ENCODE peak calls at places on chromosomes 3 and 15, in five cellular contexts. K, U, S, H and I are unnamed samples.

GRCh38 chr3:25021816-25022215 is 406.2 kb upstream of the RARB start:
- DNase-seq in K (peak), U (no peak), S (no peak), H (peak), I (peak)

GRCh38 chr15:61780278-61780677 is 280.0 kb downstream of the VPS13C start:
- DNase-seq in K (no peak), U (no peak), S (no peak), H (no peak), I (no peak)

GRCh38 chr15:75067123-75067854 is 43.9 kb downstream of the PPCDC start:
- DNase-seq in K (peak), U (no peak), S (no peak), H (peak), I (peak)

GRCh38 chr3:129591932-129592331 is 14.5 kb downstream of the PLXND1 start:
- DNase-seq in K (no peak), U (no peak), S (no peak), H (no peak), I (no peak)

GRCh38 chr3:64916192-64916798 is 228.5 kb upstream of the ADAMTS9 start:
- DNase-seq in K (no peak), U (no peak), S (no peak), H (no peak), I (no peak)

GRCh38 chr15:101362986-101363566 is 68.0 kb upstream of the SNRPA1 start:
- DNase-seq in K (no peak), U (no peak), S (no peak), H (no peak), I (no peak)

GRCh38 chr15:70111203-70112017 is 13.7 kb upstream of the TLE3 start:
- DNase-seq in K (no peak), U (peak), S (peak), H (peak), I (peak)

GRCh38 chr3:114299421-114299820 is 5.6 kb downstream of the TIGIT start:
- DNase-seq in K (peak), U (no peak), S (no peak), H (no peak), I (no peak)

GRCh38 chr3:161371441-161372320 is at the start of gene SPTSSB:
- DNase-seq in K (peak), U (peak), S (peak), H (no peak), I (peak)

GRCh38 chr15:35757790-35758189 is 211.8 kb upstream of the DPH6 start:
- DNase-seq in K (no peak), U (no peak), S (no peak), H (no peak), I (no peak)

GRCh38 chr3:150020527-150020926 is 49.8 kb upstream of the PFN2 start:
- DNase-seq in K (peak), U (no peak), S (no peak), H (peak), I (peak)

GRCh38 chr3:102664126-102664525 is 229.3 kb downstream of the ZPLD1 start:
- DNase-seq in K (no peak), U (no peak), S (no peak), H (no peak), I (no peak)

GRCh38 chr15:91874992-91875651 is 21.6 kb downstream of the SLCO3A1 start:
- DNase-seq in K (no peak), U (no peak), S (no peak), H (no peak), I (no peak)

GRCh38 chr3:148131990-148132638 is 565.6 kb upstream of the AGTR1 start:
- DNase-seq in K (no peak), U (no peak), S (no peak), H (no peak), I (no peak)

GRCh38 chr3:149369991-149370866 is 7.2 kb downstream of the TM4SF1 start:
- DNase-seq in K (peak), U (no peak), S (no peak), H (no peak), I (no peak)

GRCh38 chr3:105254154-105254553 is 112.6 kb upstream of the ALCAM start:
- DNase-seq in K (no peak), U (no peak), S (no peak), H (no peak), I (no peak)

GRCh38 chr3:107240183-107241091 is 136.8 kb upstream of the CCDC54 start:
- DNase-seq in K (peak), U (peak), S (peak), H (peak), I (peak)

GRCh38 chr3:44958406-44958805 is 17.6 kb downstream of the ZDHHC3 start:
- DNase-seq in K (no peak), U (no peak), S (no peak), H (no peak), I (no peak)

GRCh38 chr15:69760263-69760855 is 307.7 kb downstream of the RPLP1 start:
- DNase-seq in K (no peak), U (no peak), S (no peak), H (peak), I (peak)

GRCh38 chr3:125593991-125594574 is 1.2 kb downstream of the OSBPL11 start:
- DNase-seq in K (peak), U (no peak), S (no peak), H (peak), I (no peak)

GRCh38 chr15:66188464-66188863 is 65.1 kb downstream of the MEGF11 start:
- DNase-seq in K (no peak), U (no peak), S (no peak), H (no peak), I (no peak)

GRCh38 chr3:150286390-150287147 is 121.5 kb upstream of the TSC22D2 start:
- DNase-seq in K (peak), U (no peak), S (no peak), H (peak), I (peak)

GRCh38 chr3:20110826-20111225 is 70.6 kb downstream of the KAT2B start:
- DNase-seq in K (no peak), U (no peak), S (no peak), H (no peak), I (no peak)

GRCh38 chr15:99564221-99565030 is 1.4 kb upstream of the MEF2A start:
- DNase-seq in K (peak), U (peak), S (peak), H (peak), I (peak)

GRCh38 chr15:42331235-42331634 is 28.1 kb upstream of the CAPN3 start:
- DNase-seq in K (no peak), U (no peak), S (no peak), H (no peak), I (peak)

GRCh38 chr15:69080203-69080957 is 65.9 kb downstream of the NOX5 start:
- DNase-seq in K (no peak), U (no peak), S (no peak), H (no peak), I (no peak)

GRCh38 chr3:38116471-38117162 is 20.3 kb downstream of the ACAA1 start:
- DNase-seq in K (no peak), U (peak), S (peak), H (no peak), I (no peak)

GRCh38 chr15:70045045-70045444 is 52.7 kb downstream of the TLE3 start:
- DNase-seq in K (peak), U (no peak), S (no peak), H (peak), I (peak)

GRCh38 chr3:137695351-137695750 is 68.8 kb upstream of the SOX14 start:
- DNase-seq in K (no peak), U (no peak), S (no peak), H (no peak), I (no peak)

GRCh38 chr15:38876211-38876610 is 311.6 kb upstream of the RASGRP1 start:
- DNase-seq in K (no peak), U (no peak), S (no peak), H (no peak), I (no peak)

GRCh38 chr3:16720367-16720766 is 115.1 kb upstream of the DAZL start:
- DNase-seq in K (no peak), U (no peak), S (no peak), H (no peak), I (no peak)

GRCh38 chr3:98990657-98991056 is 89.2 kb upstream of the DCBLD2 start:
- DNase-seq in K (no peak), U (no peak), S (no peak), H (no peak), I (no peak)

GRCh38 chr3:98982336-98982735 is 80.8 kb upstream of the DCBLD2 start:
- DNase-seq in K (no peak), U (no peak), S (no peak), H (no peak), I (no peak)

GRCh38 chr3:98985406-98985805 is 83.9 kb upstream of the DCBLD2 start:
- DNase-seq in K (peak), U (no peak), S (no peak), H (peak), I (no peak)

GRCh38 chr3:98984024-98984423 is 82.5 kb upstream of the DCBLD2 start:
- DNase-seq in K (no peak), U (no peak), S (no peak), H (no peak), I (no peak)

GRCh38 chr3:98986073-98986472 is 84.6 kb upstream of the DCBLD2 start:
- DNase-seq in K (peak), U (no peak), S (no peak), H (peak), I (peak)
- H3K4me3 ChIP-seq in K (no peak), U (no peak), S (no peak), H (no peak), I (no peak)

DNA sequence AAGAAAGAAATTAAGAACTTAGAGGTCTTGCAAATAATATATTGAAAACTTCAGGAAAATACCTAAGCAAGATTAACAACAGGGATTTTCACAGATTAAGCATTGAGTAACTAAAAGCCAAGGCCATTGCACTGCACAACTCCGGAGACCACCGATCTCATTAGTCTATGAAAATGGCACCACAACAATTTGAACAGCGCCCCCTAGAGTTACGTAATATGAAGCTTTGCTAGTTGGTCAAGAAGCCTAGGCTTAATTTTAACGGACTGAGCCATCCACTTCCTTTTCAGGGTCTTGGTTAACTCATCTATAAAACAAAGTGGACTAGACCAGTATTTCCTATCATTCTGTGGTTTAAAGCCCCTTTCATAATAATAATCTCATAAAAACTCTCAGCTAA is 24.8 kb downstream of the TMEM212 start:
- DNase-seq in K (no peak), U (no peak), S (no peak), H (no peak), I (no peak)
- TF ChIP-seq CTCF in K (peak), U (no peak), S (peak), H (peak), I (peak)

GRCh38 chr3:9302425-9303181 is 53.2 kb upstream of the SRGAP3 start:
- DNase-seq in K (peak), U (peak), S (peak), H (peak), I (peak)
- H3K4me3 ChIP-seq in K (peak), U (no peak), S (peak), H (peak), I (peak)

GRCh38 chr3:53231532-53232511 is 24.0 kb downstream of the TKT start:
- DNase-seq in K (no peak), U (peak), S (no peak), H (no peak), I (no peak)
- TF ChIP-seq CTCF in K (no peak), U (no peak), S (no peak), H (peak), I (peak)

GRCh38 chr15:77068633-77069032 is 2.3 kb downstream of the TSPAN3 start:
- DNase-seq in K (no peak), U (no peak), S (no peak), H (no peak), I (no peak)
- H3K4me3 ChIP-seq in K (no peak), U (no peak), S (no peak), H (no peak), I (no peak)

GRCh38 chr15:64024172-64025050 is 21.9 kb downstream of the DAPK2 start:
- DNase-seq in K (no peak), U (no peak), S (peak), H (no peak), I (peak)
- TF ChIP-seq CTCF in K (no peak), U (no peak), S (no peak), H (no peak), I (peak)

GRCh38 chr3:143974181-143974876 is 2.7 kb downstream of the DIPK2A start:
- DNase-seq in K (peak), U (no peak), S (no peak), H (peak), I (no peak)
- H3K4me3 ChIP-seq in K (peak), U (peak), S (peak), H (peak), I (peak)

GRCh38 chr3:128584412-128585020 is 66.1 kb downstream of the RPN1 start:
- DNase-seq in K (peak), U (peak), S (peak), H (peak), I (peak)
- TF ChIP-seq CTCF in K (peak), U (peak), S (peak), H (peak), I (peak)

GRCh38 chr3:32215185-32215584 is 23.3 kb upstream of the CMTM8 start:
- DNase-seq in K (no peak), U (no peak), S (no peak), H (no peak), I (no peak)
- H3K4me3 ChIP-seq in K (no peak), U (no peak), S (no peak), H (no peak), I (no peak)

GRCh38 chr3:123447749-123448502 is 964 bp downstream of the ADCY5 start:
- DNase-seq in K (no peak), U (no peak), S (peak), H (no peak), I (no peak)
- TF ChIP-seq CTCF in K (no peak), U (no peak), S (no peak), H (no peak), I (no peak)